ENCODE peak calls at places on chromosome 21, in five cellular contexts. One of them, this sample, is unnamed.

GRCh38 chr21:34781508-34781907 is 112.7 kb downstream of the CLIC6 start:
- DNase-seq in activated effector memory CD4-positive, alpha-beta T cell treated with anti-CD3 and anti-CD28 coated beads, Interleukin-2, amount 50 U/mL, for 16 hours: no peak
- DNase-seq in astrocyte of the spinal cord: no peak
- DNase-seq in mammary epithelial cell: no peak
- DNase-seq in endothelial cell: no peak
- DNase-seq in this sample: no peak

GRCh38 chr21:19321688-19322087 is 918.1 kb upstream of the TMPRSS15 start:
- DNase-seq in activated effector memory CD4-positive, alpha-beta T cell treated with anti-CD3 and anti-CD28 coated beads, Interleukin-2, amount 50 U/mL, for 16 hours: no peak
- DNase-seq in astrocyte of the spinal cord: no peak
- DNase-seq in mammary epithelial cell: no peak
- DNase-seq in endothelial cell: no peak
- DNase-seq in this sample: no peak

GRCh38 chr21:22258821-22259220 is 1260.6 kb downstream of the NCAM2 start:
- DNase-seq in activated effector memory CD4-positive, alpha-beta T cell treated with anti-CD3 and anti-CD28 coated beads, Interleukin-2, amount 50 U/mL, for 16 hours: no peak
- DNase-seq in astrocyte of the spinal cord: no peak
- DNase-seq in mammary epithelial cell: no peak
- DNase-seq in endothelial cell: no peak
- DNase-seq in this sample: no peak

GRCh38 chr21:33229776-33230517 is at the start of gene IFNAR2:
- DNase-seq in activated effector memory CD4-positive, alpha-beta T cell treated with anti-CD3 and anti-CD28 coated beads, Interleukin-2, amount 50 U/mL, for 16 hours: peak
- DNase-seq in astrocyte of the spinal cord: peak
- DNase-seq in mammary epithelial cell: peak
- DNase-seq in endothelial cell: peak
- DNase-seq in this sample: peak

GRCh38 chr21:42336065-42336464 is 14.7 kb downstream of the TFF2 start:
- DNase-seq in activated effector memory CD4-positive, alpha-beta T cell treated with anti-CD3 and anti-CD28 coated beads, Interleukin-2, amount 50 U/mL, for 16 hours: no peak
- DNase-seq in astrocyte of the spinal cord: no peak
- DNase-seq in mammary epithelial cell: peak
- DNase-seq in endothelial cell: no peak
- DNase-seq in this sample: peak

GRCh38 chr21:17185685-17186084 is 327.2 kb upstream of the CXADR start:
- DNase-seq in activated effector memory CD4-positive, alpha-beta T cell treated with anti-CD3 and anti-CD28 coated beads, Interleukin-2, amount 50 U/mL, for 16 hours: no peak
- DNase-seq in astrocyte of the spinal cord: no peak
- DNase-seq in mammary epithelial cell: no peak
- DNase-seq in endothelial cell: no peak
- DNase-seq in this sample: no peak

GRCh38 chr21:38853421-38853919 is 47.7 kb downstream of the ETS2 start:
- DNase-seq in activated effector memory CD4-positive, alpha-beta T cell treated with anti-CD3 and anti-CD28 coated beads, Interleukin-2, amount 50 U/mL, for 16 hours: no peak
- DNase-seq in astrocyte of the spinal cord: peak
- DNase-seq in mammary epithelial cell: peak
- DNase-seq in endothelial cell: no peak
- DNase-seq in this sample: peak

GRCh38 chr21:46557919-46558392 is 46.9 kb downstream of the S100B start:
- DNase-seq in activated effector memory CD4-positive, alpha-beta T cell treated with anti-CD3 and anti-CD28 coated beads, Interleukin-2, amount 50 U/mL, for 16 hours: peak
- DNase-seq in astrocyte of the spinal cord: no peak
- DNase-seq in mammary epithelial cell: no peak
- DNase-seq in endothelial cell: no peak
- DNase-seq in this sample: no peak

GRCh38 chr21:43806017-43806710 is 16.8 kb downstream of the RRP1 start:
- DNase-seq in activated effector memory CD4-positive, alpha-beta T cell treated with anti-CD3 and anti-CD28 coated beads, Interleukin-2, amount 50 U/mL, for 16 hours: peak
- DNase-seq in astrocyte of the spinal cord: no peak
- DNase-seq in mammary epithelial cell: no peak
- DNase-seq in endothelial cell: no peak
- DNase-seq in this sample: no peak

GRCh38 chr21:16195476-16195875 is 465.7 kb downstream of the USP25 start:
- DNase-seq in activated effector memory CD4-positive, alpha-beta T cell treated with anti-CD3 and anti-CD28 coated beads, Interleukin-2, amount 50 U/mL, for 16 hours: no peak
- DNase-seq in astrocyte of the spinal cord: peak
- DNase-seq in mammary epithelial cell: peak
- DNase-seq in endothelial cell: no peak
- DNase-seq in this sample: peak